ENCODE peak calls at places on chromosome 15, in nine cellular contexts. C, X, F, S, T, J, Y, H and E are unnamed samples.

GRCh38 chr15:36905908-36906307 is 194.4 kb downstream of the MEIS2 start:
- DNase-seq in X (no peak), C (no peak), F (no peak), S (peak; percentile 72), Y (no peak), H (no peak), T (no peak), J (peak; percentile 33), E (no peak)

GRCh38 chr15:55576911-55577310 is 11.2 kb downstream of the PYGO1 start:
- DNase-seq in H (no peak), F (no peak), C (no peak), S (no peak), X (no peak), J (no peak), T (no peak), Y (no peak), E (no peak)

GRCh38 chr15:57548835-57549234 is 42.9 kb upstream of the MYZAP start:
- DNase-seq in X (no peak), J (no peak), C (no peak), T (no peak), S (no peak), H (no peak), Y (no peak), F (no peak), E (no peak)

GRCh38 chr15:72306211-72306785 is 13.7 kb downstream of the CELF6 start:
- DNase-seq in Y (peak; percentile 58), H (no peak), F (no peak), X (no peak), T (peak; percentile 7), S (peak; percentile 57), J (peak; percentile 76), C (no peak), E (peak; percentile 24)

GRCh38 chr15:71334434-71334833 is 219.2 kb downstream of the THSD4 start:
- DNase-seq in H (no peak), F (no peak), Y (no peak), S (no peak), J (no peak), C (no peak), X (no peak), T (no peak), E (no peak)

GRCh38 chr15:48176957-48177356 is 1.1 kb downstream of the MYEF2 start:
- DNase-seq in Y (no peak), J (no peak), S (no peak), X (no peak), F (no peak), C (no peak), T (no peak), H (no peak), E (no peak)

GRCh38 chr15:96344706-96345559 is 14.4 kb downstream of the NR2F2 start:
- DNase-seq in J (peak; percentile 56), X (no peak), Y (no peak), T (peak; percentile 33), F (peak; percentile 54), S (no peak), H (peak; percentile 46), C (no peak), E (no peak)

GRCh38 chr15:96657096-96657495 is 326.6 kb downstream of the NR2F2 start:
- DNase-seq in H (no peak), T (no peak), Y (no peak), X (no peak), F (no peak), J (no peak), C (no peak), S (no peak), E (no peak)

GRCh38 chr15:39135989-39136388 is 444.9 kb upstream of the THBS1 start:
- DNase-seq in T (peak; percentile 89), X (no peak), S (peak; percentile 97), C (no peak), H (no peak), Y (no peak), F (no peak), J (no peak), E (no peak)

GRCh38 chr15:82303956-82304640 is 41.5 kb downstream of the SAXO2 start:
- DNase-seq in S (no peak), T (no peak), C (no peak), F (no peak), X (no peak), J (no peak), Y (no peak), H (no peak), E (no peak)

GRCh38 chr15:91412529-91412928 is 312.5 kb downstream of the SV2B start:
- DNase-seq in F (no peak), J (no peak), S (no peak), C (no peak), Y (no peak), T (no peak), X (no peak), H (no peak), E (no peak)

GRCh38 chr15:48170981-48171380 is 7.1 kb downstream of the MYEF2 start:
- DNase-seq in J (peak; percentile 36), Y (no peak), S (no peak), C (no peak), H (no peak), T (no peak), F (no peak), X (no peak), E (no peak)

GRCh38 chr15:27250223-27250622 is 279.2 kb downstream of the GABRG3 start:
- DNase-seq in Y (no peak), C (no peak), X (no peak), T (no peak), F (no peak), J (no peak), H (no peak), S (no peak), E (no peak)

GRCh38 chr15:82647835-82648256 is 683 bp upstream of the CPEB1 start:
- DNase-seq in H (peak; percentile 61), C (no peak), Y (peak; percentile 76), T (no peak), X (no peak), F (no peak), J (peak; percentile 60), S (no peak), E (peak; percentile 60)

GRCh38 chr15:91609231-91609630 is 244.3 kb upstream of the SLCO3A1 start:
- DNase-seq in F (no peak), Y (no peak), J (no peak), C (no peak), S (no peak), T (no peak), X (no peak), H (no peak), E (no peak)

GRCh38 chr15:76930831-76931396 is 635 bp upstream of the RCN2 start:
- DNase-seq in X (no peak), Y (no peak), T (no peak), C (no peak), J (no peak), S (no peak), H (no peak), F (no peak), E (no peak)

GRCh38 chr15:60396964-60397771 is 618 bp downstream of the ANXA2 start:
- DNase-seq in T (peak; percentile 79), Y (peak; percentile 88), H (peak; percentile 90), X (no peak), C (peak; percentile 52), J (peak; percentile 80), S (peak; percentile 78), F (peak; percentile 62), E (no peak)

GRCh38 chr15:64282701-64283100 is 73.3 kb downstream of the CSNK1G1 start:
- DNase-seq in F (no peak), S (no peak), H (no peak), C (no peak), T (no peak), Y (no peak), X (no peak), J (no peak), E (no peak)

DNA sequence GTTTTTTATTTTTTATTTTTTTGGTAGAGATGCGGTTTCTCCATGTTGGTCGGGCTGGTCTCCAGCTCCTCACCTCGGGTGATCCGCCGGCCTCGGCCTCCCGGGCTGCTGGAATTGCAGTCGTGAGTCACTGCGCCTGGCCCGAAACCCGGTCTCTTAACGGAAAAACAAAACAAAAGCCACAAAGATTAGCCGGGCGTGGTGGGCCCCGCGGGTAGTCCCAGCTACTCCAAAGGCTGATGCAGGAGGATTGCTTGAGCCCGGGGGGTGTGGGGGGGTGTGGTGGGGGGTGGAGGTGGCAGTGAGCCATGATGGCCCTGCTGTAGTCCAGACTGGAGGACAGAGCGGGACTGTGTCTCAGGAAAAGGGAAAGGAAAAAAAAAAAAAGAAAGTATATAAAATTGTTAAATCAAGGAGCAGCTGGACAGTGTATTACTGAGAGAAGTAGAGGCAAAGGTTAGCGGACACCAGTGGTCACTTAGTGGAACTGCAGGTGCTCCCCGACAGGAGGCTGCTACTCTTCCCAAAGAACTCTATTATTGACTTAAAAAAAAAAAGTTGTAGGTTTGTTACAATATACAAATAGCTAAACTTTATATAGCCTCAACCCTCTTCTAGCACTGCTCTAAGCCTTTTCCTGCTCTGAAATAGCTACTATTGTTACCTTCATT is 30.3 kb upstream of the TUBGCP5 start:
- DNase-seq in H (no peak), T (no peak), F (no peak), C (no peak), Y (no peak), X (no peak), S (no peak), J (peak; percentile 48), E (no peak)
- TF ChIP-seq CTCF in H (no peak), T (no peak), F (no peak), C (no peak), Y (no peak), X (peak; percentile 58), S (peak; percentile 13), J (peak; percentile 33), E (peak; percentile 28)

DNA sequence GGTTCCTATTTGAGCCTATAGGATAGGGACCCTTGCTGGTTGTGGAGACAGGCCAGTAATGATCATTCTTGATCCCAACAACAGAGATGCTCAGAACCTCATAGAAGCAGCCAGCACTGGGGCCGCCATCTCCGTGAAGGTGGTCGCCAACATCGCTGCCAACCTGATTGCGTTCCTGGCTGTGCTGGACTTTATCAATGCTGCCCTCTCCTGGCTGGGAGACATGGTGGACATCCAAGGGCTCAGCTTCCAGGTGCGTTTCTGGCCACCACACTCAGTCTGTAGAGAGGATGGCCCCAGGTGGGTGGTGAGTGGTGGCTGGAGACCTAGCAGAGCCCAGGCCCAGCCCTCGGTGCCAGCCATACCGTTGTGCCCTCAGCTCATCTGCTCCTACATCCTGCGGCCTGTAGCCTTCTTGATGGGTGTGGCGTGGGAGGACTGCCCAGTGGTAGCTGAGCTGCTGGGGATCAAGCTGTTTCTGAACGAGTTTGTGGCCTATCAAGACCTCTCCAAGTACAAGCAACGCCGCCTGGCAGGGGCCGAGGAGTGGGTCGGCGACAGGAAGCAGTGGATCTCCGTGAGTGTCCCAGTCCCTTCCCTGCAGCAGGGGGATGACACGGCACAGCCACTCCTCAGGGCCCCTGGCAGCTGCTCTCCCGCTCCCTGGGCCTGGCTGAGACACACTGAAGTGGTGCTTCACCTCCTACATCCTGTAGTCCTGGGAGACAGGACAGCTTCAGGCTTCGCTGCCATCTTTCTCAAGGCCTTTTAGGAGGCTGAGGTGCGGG is 46.5 kb upstream of the PDE8A start:
- DNase-seq in T (no peak), C (no peak), S (no peak), J (peak; percentile 32), F (no peak), X (no peak), H (no peak), Y (no peak), E (peak; percentile 33)
- TF ChIP-seq CTCF in T (peak; percentile 35), C (no peak), S (no peak), J (peak; percentile 43), F (no peak), X (peak; percentile 64), H (no peak), Y (no peak), E (peak; percentile 68)

GRCh38 chr15:74460903-74461846 is at the start of gene UBL7:
- DNase-seq in S (peak; percentile 94), X (peak; percentile 98), T (peak; percentile 97), C (peak; percentile 97), J (peak; percentile 99), Y (peak; percentile 98), H (peak; percentile 98), F (peak; percentile 96), E (peak; percentile 98)
- TF ChIP-seq CTCF in S (peak; percentile 6), X (peak; percentile 62), T (peak; percentile 18), C (no peak), J (peak; percentile 20), Y (no peak), H (no peak), F (no peak), E (peak; percentile 23)

GRCh38 chr15:80936288-80937078 is 53.1 kb downstream of the MESD start:
- DNase-seq in J (no peak), H (no peak), T (no peak), F (no peak), Y (no peak), C (no peak), S (no peak), X (no peak), E (no peak)
- TF ChIP-seq CTCF in J (peak; percentile 15), H (no peak), T (no peak), F (no peak), Y (no peak), C (no peak), S (no peak), X (peak; percentile 12), E (peak; percentile 2)